ENCODE peak calls at places on chromosomes 4 and X, in ten cellular contexts. L is AG10803, B is heart right ventricle, Y is heart left ventricle, W is lower lobe of right lung, X is pancreas, Q is neural progenitor cell, H is Peyer's patch, V is right atrium auricular region, I is hepatocyte. T is an unnamed sample.

GRCh38 chr4:105122334-105122733 is 24.3 kb upstream of the TET2 start:
- DNase-seq in Q (peak), V (no peak), H (no peak), Y (no peak), L (peak), B (no peak), I (peak), W (no peak), X (no peak), T (no peak)

GRCh38 chrX:1248381-1249061 is 20.1 kb upstream of the CSF2RA start:
- DNase-seq in Y (no peak), I (peak), X (no peak), H (no peak), W (peak), L (no peak), Q (peak), B (no peak), V (no peak), T (peak)

GRCh38 chrX:10756365-10756915 is 136.1 kb upstream of the MID1 start:
- DNase-seq in B (no peak), V (no peak), H (no peak), I (peak), Q (no peak), L (peak), X (no peak), W (no peak), Y (no peak), T (no peak)

GRCh38 chr4:183399166-183399565 is 45.3 kb upstream of the CDKN2AIP start:
- DNase-seq in Y (no peak), W (no peak), V (no peak), X (no peak), H (no peak), B (no peak), L (no peak), I (no peak), Q (no peak), T (no peak)

GRCh38 chr4:24594887-24595286 is 10.5 kb upstream of the DHX15 start:
- DNase-seq in L (no peak), X (no peak), W (no peak), Q (no peak), Y (no peak), I (peak), V (no peak), H (no peak), B (no peak), T (no peak)

GRCh38 chr4:149409186-149410056 is 406.2 kb downstream of the IQCM start:
- DNase-seq in I (no peak), W (no peak), V (no peak), B (peak), H (no peak), Q (no peak), X (no peak), L (peak), Y (peak), T (peak)

GRCh38 chr4:108384544-108384943 is 215.8 kb upstream of the LEF1 start:
- DNase-seq in W (no peak), X (no peak), Q (no peak), B (no peak), I (no peak), V (no peak), L (no peak), H (no peak), Y (no peak), T (no peak)

GRCh38 chr4:151638295-151638858 is 122.4 kb downstream of the GATB start:
- DNase-seq in B (no peak), V (no peak), Q (no peak), I (no peak), X (no peak), H (no peak), L (no peak), W (no peak), Y (no peak), T (no peak)

GRCh38 chrX:149607699-149608098 is 12.6 kb upstream of the HSFX2 start:
- DNase-seq in W (no peak), Y (no peak), H (no peak), B (no peak), Q (no peak), X (no peak), V (no peak), L (no peak), I (no peak), T (no peak)

GRCh38 chr4:128782076-128782715 is 27.3 kb upstream of the JADE1 start:
- DNase-seq in X (no peak), W (no peak), V (no peak), L (peak), H (peak), Y (no peak), I (no peak), B (peak), Q (peak), T (no peak)

GRCh38 chr4:138158746-138159297 is 83.3 kb downstream of the SLC7A11 start:
- DNase-seq in Y (no peak), Q (no peak), V (no peak), X (no peak), L (peak), H (no peak), W (no peak), B (no peak), I (no peak), T (no peak)

GRCh38 chrX:100410083-100410590 is at the start of gene PCDH19:
- DNase-seq in X (peak), Y (peak), H (no peak), L (peak), B (peak), W (peak), Q (peak), I (peak), V (no peak), T (peak)

GRCh38 chr4:41921476-41921875 is 13.8 kb upstream of the TMEM33 start:
- DNase-seq in B (no peak), X (no peak), I (no peak), V (no peak), Q (no peak), H (no peak), Y (no peak), W (no peak), L (no peak), T (no peak)

GRCh38 chrX:68997461-68997860 is 167.8 kb downstream of the PJA1 start:
- DNase-seq in W (no peak), X (no peak), B (no peak), L (no peak), Y (no peak), H (no peak), Q (no peak), I (no peak), V (peak), T (no peak)

GRCh38 chrX:134780908-134781307 is 122.6 kb upstream of the PLAC1 start:
- DNase-seq in L (no peak), X (no peak), Q (no peak), W (no peak), B (no peak), V (no peak), I (no peak), Y (no peak), H (no peak), T (no peak)

GRCh38 chrX:150989420-150989819 is 6.3 kb downstream of the HMGB3 start:
- DNase-seq in L (no peak), B (no peak), H (no peak), Q (no peak), V (no peak), Y (no peak), I (no peak), W (no peak), X (no peak), T (no peak)

GRCh38 chrX:16934212-16934611 is 12.2 kb upstream of the REPS2 start:
- DNase-seq in I (no peak), V (no peak), H (no peak), Q (no peak), B (no peak), W (no peak), L (no peak), Y (no peak), X (no peak), T (no peak)

GRCh38 chrX:35665311-35665710 is 132.8 kb upstream of the MAGEB16 start:
- DNase-seq in Q (no peak), V (no peak), L (no peak), X (no peak), H (no peak), Y (no peak), B (no peak), W (no peak), I (no peak), T (no peak)

GRCh38 chr4:82706349-82707000 is 92.1 kb downstream of the SCD5 start:
- DNase-seq in W (no peak), Q (no peak), H (no peak), I (no peak), Y (no peak), B (no peak), V (no peak), X (no peak), L (peak), T (no peak)

GRCh38 chr4:3193531-3194203 is 55.3 kb upstream of the MSANTD1 start:
- DNase-seq in H (no peak), Y (no peak), X (no peak), W (no peak), B (no peak), Q (no peak), V (no peak), L (no peak), I (no peak), T (no peak)

GRCh38 chr4:169253904-169254303 is 16.9 kb downstream of the SH3RF1 start:
- DNase-seq in H (no peak), V (no peak), B (no peak), W (no peak), Q (no peak), I (no peak), L (peak), X (no peak), Y (no peak), T (no peak)

GRCh38 chr4:136847881-136848621 is 684.2 kb downstream of the PCDH18 start:
- DNase-seq in Q (no peak), H (no peak), W (no peak), V (no peak), L (no peak), X (no peak), Y (no peak), I (no peak), B (no peak), T (no peak)

GRCh38 chr4:7124643-7125442 is 57.0 kb upstream of the GRPEL1 start:
- DNase-seq in B (peak), W (no peak), Y (no peak), L (peak), V (peak), X (no peak), Q (no peak), I (peak), H (peak), T (peak)

GRCh38 chrX:39582091-39582490 is 515.7 kb downstream of the BCOR start:
- DNase-seq in Q (no peak), B (no peak), W (no peak), X (no peak), I (peak), V (no peak), H (no peak), Y (no peak), L (no peak), T (no peak)

GRCh38 chrX:21711126-21711847 is 46.6 kb downstream of the SMPX start:
- DNase-seq in Q (no peak), W (no peak), Y (peak), B (peak), H (no peak), I (no peak), V (no peak), X (no peak), L (no peak), T (no peak)

GRCh38 chr4:164683040-164683439 is 70.9 kb upstream of the SMIM31 start:
- DNase-seq in V (no peak), I (no peak), L (no peak), X (no peak), B (no peak), W (no peak), Y (no peak), Q (no peak), H (no peak), T (no peak)
- H3K4me3 ChIP-seq in V (no peak), I (no peak), L (no peak), X (no peak), B (no peak), W (no peak), Y (no peak), Q (no peak), H (no peak), T (no peak)

GRCh38 chrX:141341743-141342142 is 99.4 kb upstream of the SPANXC start:
- DNase-seq in I (no peak), Y (no peak), L (no peak), B (no peak), H (no peak), W (no peak), Q (no peak), X (no peak), V (no peak), T (no peak)

GRCh38 chrX:141341341-141341740 is 99.0 kb upstream of the SPANXC start:
- DNase-seq in W (no peak), H (no peak), Y (no peak), X (no peak), I (no peak), Q (no peak), V (no peak), L (peak), B (peak), T (peak)
- H3K4me3 ChIP-seq in W (no peak), H (no peak), Y (no peak), X (no peak), I (no peak), Q (no peak), V (no peak), L (no peak), B (no peak), T (no peak)

DNA sequence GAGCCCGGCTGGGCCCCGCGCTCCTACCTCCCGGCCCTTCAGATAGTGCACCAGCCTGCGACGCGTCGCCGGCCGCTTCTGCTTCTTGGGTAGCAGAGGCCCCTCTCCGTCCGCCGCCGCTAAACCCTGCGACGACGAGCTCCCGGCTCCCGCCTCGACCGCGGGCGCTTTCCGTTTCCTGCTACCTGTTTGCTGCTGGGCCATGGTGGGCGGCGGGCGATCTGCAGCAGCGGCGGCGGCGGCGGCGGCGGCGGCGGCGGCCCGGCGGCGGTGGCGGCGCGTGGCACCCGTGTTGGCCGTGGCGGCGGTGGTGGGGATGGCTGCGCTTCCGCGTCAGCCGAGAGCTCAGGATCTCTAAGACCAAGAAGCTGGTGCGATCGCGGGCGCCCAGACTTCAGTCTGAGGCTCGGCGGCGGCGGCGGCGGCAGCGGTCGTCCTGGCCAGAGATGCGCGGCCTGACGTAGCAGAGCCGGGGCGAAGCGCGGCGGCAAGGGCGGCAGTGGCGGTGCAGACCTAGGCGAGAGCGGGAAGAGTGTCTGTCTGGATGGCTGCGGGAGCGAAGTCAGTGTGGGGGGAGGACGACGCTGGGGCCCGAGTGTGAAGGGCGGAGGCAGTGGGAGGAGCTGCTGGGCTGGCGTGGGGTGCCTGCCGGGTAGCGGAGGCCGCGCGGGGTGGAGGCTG is at the start of gene DCAF12L2:
- DNase-seq in B (no peak), H (no peak), I (peak), W (peak), L (no peak), X (peak), V (no peak), Y (no peak), Q (peak), T (peak)
- H3K4me3 ChIP-seq in B (peak), H (no peak), I (peak), W (no peak), L (peak), X (peak), V (peak), Y (peak), Q (peak), T (peak)

GRCh38 chrX:77622672-77623071 is 163.3 kb downstream of the ATRX start:
- DNase-seq in I (no peak), H (no peak), Y (no peak), W (no peak), B (no peak), L (no peak), X (no peak), V (no peak), Q (peak), T (no peak)
- H3K4me3 ChIP-seq in I (no peak), H (no peak), Y (no peak), W (no peak), B (no peak), L (no peak), X (no peak), V (no peak), Q (peak), T (no peak)

DNA sequence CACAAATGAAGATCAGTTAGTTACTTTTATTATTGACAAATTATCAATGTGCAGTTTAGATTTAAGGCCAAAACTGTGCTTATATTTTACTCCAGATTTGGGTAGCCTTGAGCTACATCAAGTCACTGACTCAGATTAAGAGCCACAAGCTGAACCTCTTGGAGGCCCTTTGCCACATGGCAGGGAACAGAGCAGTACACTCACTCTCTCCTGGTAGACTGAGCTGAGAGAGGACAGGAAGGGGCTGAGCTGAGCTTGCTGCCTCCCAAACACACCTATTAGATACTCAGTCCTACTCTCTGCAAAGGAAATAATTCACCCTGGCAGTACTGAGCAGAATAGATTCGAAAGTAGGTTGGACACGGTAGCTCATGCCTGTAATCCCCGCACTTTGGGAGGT is 7.8 kb downstream of the STAP1 start:
- DNase-seq in H (no peak), I (no peak), X (no peak), Y (no peak), Q (no peak), V (no peak), L (no peak), B (no peak), W (no peak), T (no peak)
- H3K4me3 ChIP-seq in H (no peak), I (no peak), X (no peak), Y (no peak), Q (no peak), V (no peak), L (no peak), B (no peak), W (no peak), T (no peak)

GRCh38 chrX:18997916-18998315 is 14.0 kb upstream of the PHKA2 start:
- DNase-seq in I (no peak), Y (no peak), Q (peak), B (no peak), X (no peak), V (no peak), H (no peak), L (peak), W (no peak), T (no peak)

GRCh38 chrX:18994713-18995112 is 10.8 kb upstream of the PHKA2 start:
- DNase-seq in Y (no peak), I (no peak), V (no peak), H (no peak), Q (no peak), X (no peak), W (no peak), L (peak), B (no peak), T (no peak)

GRCh38 chrX:18992829-18993228 is 8.9 kb upstream of the PHKA2 start:
- DNase-seq in L (no peak), W (no peak), V (no peak), I (peak), Q (no peak), X (no peak), Y (no peak), H (no peak), B (no peak), T (no peak)

GRCh38 chrX:18996536-18996935 is 12.6 kb upstream of the PHKA2 start:
- DNase-seq in Q (no peak), X (no peak), H (no peak), I (no peak), V (no peak), L (no peak), B (no peak), Y (no peak), W (no peak), T (no peak)

GRCh38 chrX:18995216-18995615 is 11.3 kb upstream of the PHKA2 start:
- DNase-seq in Y (no peak), V (no peak), H (no peak), W (no peak), B (no peak), L (peak), I (no peak), X (no peak), Q (no peak), T (no peak)
- H3K4me3 ChIP-seq in Y (no peak), V (no peak), H (no peak), W (no peak), B (no peak), L (no peak), I (no peak), X (no peak), Q (no peak), T (no peak)

GRCh38 chr4:67152976-67153375 is 392.3 kb downstream of the CENPC start:
- DNase-seq in V (no peak), W (no peak), Q (no peak), L (no peak), H (no peak), X (no peak), B (no peak), I (no peak), Y (no peak), T (no peak)

DNA sequence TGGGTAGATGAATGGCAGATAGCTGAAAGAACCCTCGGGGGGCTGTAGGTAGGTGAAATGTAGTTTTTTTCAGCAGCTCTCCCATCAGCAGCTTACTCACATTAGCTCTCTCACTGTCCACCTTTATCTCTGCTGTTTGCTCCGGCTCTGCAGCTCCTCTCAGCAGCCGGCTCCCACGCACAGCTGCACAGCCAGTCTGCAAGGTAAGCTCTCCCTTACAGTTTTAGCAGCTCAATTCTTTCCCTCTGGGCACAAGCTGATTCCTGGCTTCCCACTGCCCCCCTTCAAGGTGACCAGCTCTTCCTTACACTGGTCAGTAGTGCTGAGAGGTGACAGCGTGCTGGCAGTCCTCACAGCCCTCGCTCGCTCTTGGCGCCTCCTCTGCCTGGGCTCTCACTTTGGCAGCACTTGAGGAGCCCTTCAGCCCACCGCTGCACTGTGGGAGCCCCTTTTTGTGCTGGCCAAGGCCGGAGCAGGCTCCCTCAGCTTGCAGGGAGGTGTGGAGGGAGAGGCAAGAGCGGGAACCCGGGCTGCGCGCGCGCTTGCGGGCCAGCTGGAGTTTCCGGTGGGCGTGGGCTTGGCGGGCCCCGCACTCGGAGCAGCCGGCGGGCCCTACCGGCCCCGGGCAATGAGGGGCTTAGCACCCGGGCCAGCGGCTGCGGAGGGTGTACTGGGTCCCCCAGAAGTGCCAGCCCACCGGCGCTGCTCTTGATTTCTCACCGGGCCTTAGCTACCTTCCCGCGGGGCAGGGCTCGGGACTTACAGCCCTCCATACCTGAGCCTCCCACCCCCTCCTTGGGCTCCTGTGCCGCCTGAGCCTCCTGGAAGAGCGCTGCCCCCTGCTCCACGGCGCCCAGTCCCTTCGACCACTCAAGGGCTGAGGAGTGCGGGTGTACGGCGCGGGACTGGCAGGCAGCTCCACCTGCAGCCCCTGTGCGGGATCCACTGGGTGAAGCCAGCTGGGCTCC is 393.6 kb downstream of the CENPC start:
- DNase-seq in L (no peak), I (no peak), Y (no peak), W (peak), V (no peak), Q (no peak), H (no peak), B (no peak), X (no peak), T (no peak)
- H3K4me3 ChIP-seq in L (no peak), I (no peak), Y (no peak), W (no peak), V (no peak), Q (no peak), H (no peak), B (no peak), X (no peak), T (no peak)

T was measured in right cardiac atrium.